ENCODE peak calls at places on chromosomes 2 and 18, in eight cellular contexts. M is uterus, N is Panc1, T is prostate gland, W is HCT116, R is brain microvascular endothelial cell, Z is pancreas, P is Peyer's patch. I is an unnamed sample. For H3K27me3, the result is how much of the 10 kb centered on the place peaks cover.

GRCh38 chr2:1497122-1497611 is 83.9 kb downstream of the TPO start:
- DNase-seq in M (no peak), N (no peak), T (no peak), W (no peak), R (no peak), Z (peak), P (peak), I (peak)

GRCh38 chr2:85756822-85757435 is 3.1 kb downstream of the ATOH8 start:
- DNase-seq in M (no peak), N (no peak), T (no peak), W (no peak), R (no peak), Z (peak), P (peak), I (no peak)

GRCh38 chr2:86621290-86621943 is 2.2 kb downstream of the RNF103 start:
- DNase-seq in M (no peak), N (no peak), T (no peak), W (no peak), R (no peak), Z (no peak), P (no peak), I (no peak)

GRCh38 chr2:73089270-73090030 is 17.9 kb upstream of the SFXN5 start:
- DNase-seq in M (peak), N (peak), T (no peak), W (peak), R (peak), Z (peak), P (no peak), I (peak)

GRCh38 chr2:84495539-84496146 is 20.7 kb upstream of the DNAH6 start:
- DNase-seq in M (no peak), N (peak), T (peak), W (peak), R (peak), Z (no peak), P (peak), I (no peak)

GRCh38 chr18:2302628-2303516 is 268.4 kb downstream of the METTL4 start:
- DNase-seq in M (no peak), N (peak), T (no peak), W (peak), R (no peak), Z (no peak), P (no peak), I (no peak)

GRCh38 chr2:69514406-69514805 is 77.2 kb upstream of the NFU1 start:
- DNase-seq in M (no peak), N (no peak), T (no peak), W (no peak), R (peak), Z (no peak), P (no peak), I (no peak)

GRCh38 chr2:164967781-164968228 is 12.5 kb upstream of the SLC38A11 start:
- DNase-seq in M (no peak), N (no peak), T (peak), W (no peak), R (peak), Z (no peak), P (no peak), I (peak)

GRCh38 chr2:215465246-215465645 is 29.4 kb upstream of the FN1 start:
- DNase-seq in M (no peak), N (no peak), T (no peak), W (no peak), R (peak), Z (no peak), P (no peak), I (no peak)

GRCh38 chr2:238202326-238203103 is 980 bp downstream of the ILKAP start:
- DNase-seq in M (no peak), N (no peak), T (no peak), W (no peak), R (peak), Z (no peak), P (no peak), I (no peak)

GRCh38 chr2:43417296-43417695 is 178.5 kb downstream of the THADA start:
- DNase-seq in M (no peak), N (no peak), T (no peak), W (no peak), R (no peak), Z (no peak), P (no peak), I (no peak)

GRCh38 chr2:102181919-102182635 is 4.7 kb upstream of the IL1RL2 start:
- DNase-seq in M (no peak), N (no peak), T (no peak), W (no peak), R (no peak), Z (no peak), P (no peak), I (no peak)

GRCh38 chr2:232333361-232334135 is 45.0 kb upstream of the ALPP start:
- DNase-seq in M (no peak), N (no peak), T (peak), W (no peak), R (no peak), Z (no peak), P (peak), I (peak)

GRCh38 chr2:11998218-11998617 is 251.8 kb downstream of the LPIN1 start:
- DNase-seq in M (no peak), N (no peak), T (no peak), W (no peak), R (peak), Z (no peak), P (no peak), I (no peak)

GRCh38 chr2:15126373-15126772 is 434.8 kb downstream of the NBAS start:
- DNase-seq in M (no peak), N (no peak), T (no peak), W (no peak), R (no peak), Z (no peak), P (no peak), I (no peak)

GRCh38 chr2:135709992-135710391 is 31.7 kb upstream of the UBXN4 start:
- DNase-seq in M (peak), N (no peak), T (peak), W (peak), R (peak), Z (peak), P (peak), I (no peak)

GRCh38 chr2:58140508-58141072 is 94.0 kb downstream of the VRK2 start:
- DNase-seq in M (no peak), N (no peak), T (no peak), W (no peak), R (no peak), Z (no peak), P (no peak), I (no peak)

GRCh38 chr2:164595031-164595430 is 26.3 kb downstream of the GRB14 start:
- DNase-seq in M (no peak), N (no peak), T (no peak), W (no peak), R (no peak), Z (no peak), P (no peak), I (no peak)

GRCh38 chr2:31729442-31730092 is 148.8 kb upstream of the SRD5A2 start:
- DNase-seq in M (no peak), N (peak), T (no peak), W (peak), R (peak), Z (no peak), P (no peak), I (no peak)

GRCh38 chr2:7672027-7672684 is 754.9 kb downstream of the RNF144A start:
- DNase-seq in M (no peak), N (peak), T (no peak), W (peak), R (peak), Z (peak), P (peak), I (no peak)

DNA sequence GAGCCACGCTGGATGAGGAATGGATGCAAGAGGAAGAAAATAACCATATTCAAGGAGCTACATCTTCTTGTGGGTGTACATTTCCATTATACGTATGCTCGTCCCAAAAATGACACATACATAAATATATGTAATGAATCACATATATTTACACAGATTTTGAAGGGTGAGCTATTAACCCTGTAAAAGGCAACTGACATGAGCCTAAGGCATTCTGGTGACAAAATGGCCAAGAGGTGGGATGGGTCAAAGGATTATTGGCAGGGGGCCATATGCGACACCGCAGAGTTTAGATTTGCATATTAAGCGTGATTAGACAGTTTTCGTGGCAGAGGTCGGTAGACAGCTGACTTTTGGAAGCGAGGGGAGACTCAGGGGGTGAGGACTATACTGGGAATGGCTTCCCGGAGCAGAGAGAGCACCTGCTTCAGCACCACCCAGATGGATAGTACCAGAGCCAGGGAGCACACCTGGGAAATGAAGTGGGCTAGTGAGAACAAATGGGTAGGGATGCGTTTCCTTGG is 431 bp upstream of the CNRIP1 start:
- DNase-seq in M (peak), N (no peak), T (no peak), W (no peak), R (no peak), Z (no peak), P (no peak), I (no peak)
- H3K27me3 ChIP-seq in M (under half), N (under half), T (under half), W (under half), R (under half), Z (under half), P (under half), I (under half)

GRCh38 chr18:74965682-74966081 is 243.3 kb downstream of the PTGR3 start:
- DNase-seq in M (no peak), N (no peak), T (no peak), W (no peak), R (no peak), Z (no peak), P (no peak), I (no peak)

GRCh38 chr18:74963820-74964446 is 245.0 kb downstream of the PTGR3 start:
- DNase-seq in M (no peak), N (peak), T (no peak), W (peak), R (peak), Z (peak), P (no peak), I (no peak)
- TF ChIP-seq CTCF in M (no peak), N (peak), T (peak), W (peak), R (peak), Z (no peak), P (no peak), I (peak)

GRCh38 chr18:45728341-45729010 is 4.5 kb downstream of the SLC14A1 start:
- DNase-seq in M (no peak), N (no peak), T (no peak), W (no peak), R (no peak), Z (no peak), P (no peak), I (no peak)
- H3K27me3 ChIP-seq in M (under half), N (under half), T (under half), W (under half), R (under half), Z (under half), P (under half), I (under half)

DNA sequence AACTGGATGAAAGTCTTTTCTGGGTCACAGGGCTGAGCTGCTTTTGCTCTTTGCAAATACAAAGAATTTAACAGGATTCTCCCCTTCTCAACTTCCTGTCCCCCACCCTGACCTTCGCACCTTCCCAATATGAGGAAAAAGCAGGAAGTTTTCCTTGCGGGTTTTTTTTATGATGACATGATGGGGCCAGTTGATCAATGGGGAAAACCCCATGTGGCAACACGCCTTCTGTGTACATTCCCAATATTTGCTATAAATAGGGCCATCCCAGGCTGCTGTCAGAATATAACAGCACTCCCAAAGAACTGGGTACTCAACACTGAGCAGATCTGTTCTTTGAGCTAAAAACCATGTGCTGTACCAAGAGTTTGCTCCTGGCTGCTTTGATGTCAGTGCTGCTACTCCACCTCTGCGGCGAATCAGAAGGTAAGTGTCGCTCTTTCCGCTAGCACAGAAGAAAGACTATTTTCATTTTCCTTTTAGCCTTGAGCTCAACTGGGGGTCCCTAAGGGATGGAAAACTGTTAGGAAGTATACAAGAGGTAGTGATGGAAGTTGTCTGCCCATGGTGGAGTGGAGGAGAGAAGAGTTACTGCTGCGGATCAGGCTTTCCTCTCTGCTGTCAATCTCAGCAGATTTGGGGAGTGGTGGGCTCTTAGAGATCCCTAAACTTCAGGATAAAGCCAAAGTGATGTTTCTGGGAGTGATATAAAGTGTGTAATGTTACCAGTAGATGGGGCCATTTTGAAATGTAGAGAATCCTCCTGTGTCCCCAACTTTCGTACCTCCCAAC is at the start of gene CCL20:
- DNase-seq in M (no peak), N (no peak), T (no peak), W (no peak), R (no peak), Z (no peak), P (peak), I (no peak)
- TF ChIP-seq CTCF in M (no peak), N (no peak), T (no peak), W (peak), R (no peak), Z (no peak), P (no peak), I (no peak)

I was measured in RWPE2.